ENCODE peak calls at places on chromosomes 2 and 18, in four cellular contexts. X is fibroblast of lung; Y is CD4-positive, alpha-beta memory T cell; C is PC-3. G is an unnamed sample.

GRCh38 chr2:71578665-71579371 is 125.5 kb downstream of the DYSF start:
- DNase-seq in X (peak; percentile 27), Y (no peak), C (no peak), G (no peak)

GRCh38 chr2:188324067-188324466 is 32.4 kb downstream of the GULP1 start:
- DNase-seq in C (peak; percentile 25), X (no peak), Y (no peak), G (no peak)

GRCh38 chr2:234047361-234047760 is 3.1 kb upstream of the SPP2 start:
- DNase-seq in X (no peak), C (no peak), Y (no peak), G (no peak)

GRCh38 chr2:47641366-47641765 is 141.6 kb upstream of the MSH6 start:
- DNase-seq in C (peak; percentile 62), X (no peak), Y (no peak), G (no peak)

GRCh38 chr2:147945660-147946059 is 74.9 kb downstream of the ORC4 start:
- DNase-seq in X (peak; percentile 21), C (no peak), Y (no peak), G (peak; percentile 5)

GRCh38 chr2:101190753-101191516 is 39.8 kb upstream of the TBC1D8 start:
- DNase-seq in X (peak; percentile 25), C (no peak), Y (no peak), G (peak; percentile 61)

GRCh38 chr2:212863185-212863588 is 288.2 kb downstream of the IKZF2 start:
- DNase-seq in Y (no peak), X (peak; percentile 38), C (peak; percentile 64), G (peak; percentile 48)

GRCh38 chr2:223943561-223944008 is 1.6 kb downstream of the WDFY1 start:
- DNase-seq in Y (no peak), C (peak; percentile 78), X (peak; percentile 38), G (peak; percentile 52)

GRCh38 chr2:101753207-101753616 is 55.7 kb downstream of the MAP4K4 start:
- DNase-seq in C (no peak), Y (no peak), X (peak; percentile 49), G (no peak)

GRCh38 chr2:200408428-200409311 is 101.2 kb downstream of the KCTD18 start:
- DNase-seq in C (peak; percentile 87), Y (no peak), X (peak; percentile 74), G (peak; percentile 79)

GRCh38 chr2:174334781-174335604 is at the start of gene SP9:
- DNase-seq in C (no peak), Y (no peak), X (peak; percentile 50), G (no peak)

GRCh38 chr2:30422437-30422805 is 24.6 kb upstream of the LCLAT1 start:
- DNase-seq in C (peak; percentile 32), Y (peak; percentile 78), X (no peak), G (peak; percentile 65)

GRCh38 chr18:79484661-79485621 is 89.2 kb downstream of the NFATC1 start:
- DNase-seq in Y (no peak), C (no peak), X (peak; percentile 81), G (peak; percentile 72)

GRCh38 chr2:174858745-174859144 is 94.5 kb upstream of the CHRNA1 start:
- DNase-seq in Y (no peak), X (no peak), C (no peak), G (no peak)

GRCh38 chr2:119473621-119474370 is 42.1 kb downstream of the TMEM37 start:
- DNase-seq in X (no peak), Y (no peak), C (no peak), G (no peak)

GRCh38 chr18:55420665-55420964 is 167.4 kb downstream of the TCF4 start:
- DNase-seq in Y (no peak), C (no peak), X (no peak), G (no peak)
- H3K4me3 ChIP-seq in Y (no peak overlapping the region), C (no peak overlapping the region), X (peak overlapping the region; percentile 54), G (peak overlapping the region; percentile 17)

DNA sequence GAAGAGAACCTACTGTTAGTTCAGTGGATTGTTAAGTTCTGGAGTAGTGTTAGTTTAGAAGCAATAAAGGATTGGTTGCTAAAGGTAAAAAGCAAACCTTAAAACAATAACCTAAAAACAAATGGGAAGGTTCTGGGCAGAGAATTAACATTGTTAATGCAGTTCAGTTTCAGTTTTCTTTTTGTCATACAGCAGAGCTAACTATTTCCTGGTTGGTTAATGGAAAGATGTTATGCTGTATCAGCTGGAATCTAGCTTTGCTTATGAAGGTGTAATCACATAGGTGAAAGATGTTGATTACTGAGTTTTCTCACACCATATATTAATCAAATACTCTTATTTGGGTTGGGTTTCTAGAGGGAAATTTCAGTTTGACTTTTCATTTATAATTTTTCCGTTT is 23.8 kb downstream of the SMAD4 start:
- DNase-seq in X (no peak), Y (peak; percentile 33), C (no peak), G (no peak)
- H3K36me3 ChIP-seq in X (no peaks in the 10 kb centered on the region), Y (peaks cover 31% of the 10 kb centered on the region), C (no peaks in the 10 kb centered on the region), G (peaks cover 7% of the 10 kb centered on the region)

GRCh38 chr18:55322176-55322735 is 265.7 kb downstream of the TCF4 start:
- DNase-seq in X (peak; percentile 98), Y (no peak), C (peak; percentile 81), G (peak; percentile 75)
- H3K4me3 ChIP-seq in X (peak overlapping the region; percentile 67), Y (no peak overlapping the region), C (peak overlapping the region; percentile 73), G (peak overlapping the region; percentile 27)

GRCh38 chr2:86213699-86214502 is 14.6 kb downstream of the MRPL35 start:
- DNase-seq in X (no peak), Y (no peak), C (no peak), G (no peak)
- H3K36me3 ChIP-seq in X (peaks cover 5% of the 10 kb centered on the region), Y (peaks cover 33% of the 10 kb centered on the region), C (peaks cover 42% of the 10 kb centered on the region), G (peaks cover 7% of the 10 kb centered on the region)

G was measured in bronchial epithelial cell.